ENCODE peak calls at places on chromosomes 1 and 21, in six cellular contexts. Y is AG09309, O is transverse colon, J is DND-41, C is choroid plexus epithelial cell, B is lower leg skin. I is an unnamed sample.

GRCh38 chr1:201068976-201069375 is 43.2 kb downstream of the CACNA1S start:
- DNase-seq in Y (no peak), O (no peak), J (no peak), C (no peak), B (no peak), I (no peak)

GRCh38 chr1:195851016-195851591 is 757.1 kb downstream of the KCNT2 start:
- DNase-seq in Y (no peak), O (no peak), J (no peak), C (no peak), B (no peak), I (no peak)

GRCh38 chr21:26846036-26846931 is 1.1 kb upstream of the ADAMTS1 start:
- DNase-seq in Y (no peak), O (peak), J (no peak), C (peak), B (peak), I (peak)

GRCh38 chr1:90114521-90115141 is 119.7 kb downstream of the ZNF326 start:
- DNase-seq in Y (peak), O (no peak), J (no peak), C (peak), B (no peak), I (peak)

GRCh38 chr1:61524206-61524605 is 200.7 kb downstream of the TM2D1 start:
- DNase-seq in Y (no peak), O (no peak), J (no peak), C (no peak), B (no peak), I (no peak)

GRCh38 chr1:41673355-41673754 is 188.9 kb upstream of the EDN2 start:
- DNase-seq in Y (peak), O (no peak), J (peak), C (peak), B (no peak), I (no peak)

GRCh38 chr21:30372139-30372770 is at the start of gene KRTAP13-2:
- DNase-seq in Y (no peak), O (no peak), J (no peak), C (no peak), B (no peak), I (no peak)

GRCh38 chr1:219385786-219386427 is 212.2 kb downstream of the LYPLAL1 start:
- DNase-seq in Y (no peak), O (no peak), J (peak), C (peak), B (no peak), I (peak)

GRCh38 chr1:208173749-208174148 is 70.4 kb downstream of the PLXNA2 start:
- DNase-seq in Y (no peak), O (no peak), J (no peak), C (no peak), B (no peak), I (no peak)

DNA sequence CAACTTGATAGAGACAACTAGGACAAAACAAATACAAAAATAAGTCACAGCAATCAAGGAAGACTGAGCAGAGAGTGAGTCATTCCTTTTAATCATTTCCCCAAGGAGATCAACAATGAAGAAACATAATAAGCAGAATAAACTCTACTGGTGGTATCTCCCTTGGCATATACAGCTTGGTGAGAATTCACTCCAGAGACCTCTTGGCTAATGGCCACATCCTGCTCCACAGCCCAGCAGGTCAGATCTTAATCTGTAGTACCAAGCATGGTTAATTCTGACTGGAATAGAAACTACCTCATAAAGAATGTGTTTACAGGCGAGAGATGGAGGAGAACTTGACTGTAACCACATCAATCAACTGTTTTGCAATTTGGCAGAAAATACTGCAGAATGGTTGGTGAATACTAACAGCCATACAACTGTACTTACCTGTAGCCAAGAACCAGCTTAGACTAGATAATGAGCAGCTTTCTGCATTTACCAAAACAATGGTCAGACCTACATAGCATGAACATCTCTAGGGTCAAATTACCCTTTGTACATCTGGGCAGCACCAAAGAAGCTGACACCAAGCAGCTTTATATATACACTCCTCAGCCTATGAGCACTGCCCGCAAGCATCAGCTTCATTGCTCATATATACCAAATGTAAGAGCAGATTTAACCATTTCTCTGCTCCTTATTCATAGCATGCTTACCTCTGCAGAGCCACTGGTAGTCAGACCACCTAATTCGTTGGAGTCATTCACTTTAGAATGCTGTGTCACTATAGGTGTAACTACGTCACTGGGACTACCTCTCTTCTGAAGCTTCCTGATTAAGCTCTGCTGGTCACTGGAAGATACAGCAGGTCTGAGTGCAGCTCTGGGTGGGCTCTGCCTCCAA is 51.0 kb downstream of the KIAA0319L start:
- DNase-seq in Y (peak), O (peak), J (peak), C (peak), B (no peak), I (peak)
- H3K4me3 ChIP-seq in Y (no peak), O (no peak), J (no peak), C (no peak), B (no peak), I (no peak)

GRCh38 chr1:160415696-160416298 is 15.4 kb downstream of the VANGL2 start:
- DNase-seq in Y (no peak), O (no peak), J (no peak), C (no peak), B (no peak), I (no peak)

GRCh38 chr1:160418483-160418882 is 18.1 kb downstream of the VANGL2 start:
- DNase-seq in Y (no peak), O (no peak), J (no peak), C (no peak), B (no peak), I (no peak)

GRCh38 chr1:160413716-160414115 is 13.4 kb downstream of the VANGL2 start:
- DNase-seq in Y (no peak), O (no peak), J (no peak), C (no peak), B (no peak), I (no peak)

GRCh38 chr1:160414836-160415235 is 14.5 kb downstream of the VANGL2 start:
- DNase-seq in Y (no peak), O (no peak), J (no peak), C (no peak), B (peak), I (no peak)

DNA sequence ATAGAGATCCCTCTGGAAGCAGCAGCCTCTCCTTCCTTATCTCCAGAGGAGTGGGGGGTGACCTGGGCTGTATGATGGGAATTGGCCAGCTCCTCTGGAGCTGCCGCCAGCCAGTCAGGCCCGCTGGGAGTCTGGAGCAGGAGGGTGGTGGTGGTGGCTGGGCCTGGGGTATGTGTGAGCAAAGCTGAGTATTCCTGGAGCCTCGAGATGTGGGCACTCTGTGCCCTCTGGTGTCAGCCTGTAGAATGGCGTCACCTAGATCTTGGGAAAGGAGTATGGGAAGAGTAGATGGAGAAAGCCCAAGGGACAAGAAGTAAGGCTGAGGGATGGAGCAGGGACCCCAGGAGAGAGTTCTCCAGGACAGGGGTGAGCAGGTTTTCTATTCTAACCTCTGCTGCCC is 16.0 kb downstream of the VANGL2 start:
- DNase-seq in Y (no peak), O (no peak), J (no peak), C (peak), B (no peak), I (peak)
- TF ChIP-seq CTCF in Y (peak), O (peak), J (peak), C (peak), B (no peak), I (peak)

DNA sequence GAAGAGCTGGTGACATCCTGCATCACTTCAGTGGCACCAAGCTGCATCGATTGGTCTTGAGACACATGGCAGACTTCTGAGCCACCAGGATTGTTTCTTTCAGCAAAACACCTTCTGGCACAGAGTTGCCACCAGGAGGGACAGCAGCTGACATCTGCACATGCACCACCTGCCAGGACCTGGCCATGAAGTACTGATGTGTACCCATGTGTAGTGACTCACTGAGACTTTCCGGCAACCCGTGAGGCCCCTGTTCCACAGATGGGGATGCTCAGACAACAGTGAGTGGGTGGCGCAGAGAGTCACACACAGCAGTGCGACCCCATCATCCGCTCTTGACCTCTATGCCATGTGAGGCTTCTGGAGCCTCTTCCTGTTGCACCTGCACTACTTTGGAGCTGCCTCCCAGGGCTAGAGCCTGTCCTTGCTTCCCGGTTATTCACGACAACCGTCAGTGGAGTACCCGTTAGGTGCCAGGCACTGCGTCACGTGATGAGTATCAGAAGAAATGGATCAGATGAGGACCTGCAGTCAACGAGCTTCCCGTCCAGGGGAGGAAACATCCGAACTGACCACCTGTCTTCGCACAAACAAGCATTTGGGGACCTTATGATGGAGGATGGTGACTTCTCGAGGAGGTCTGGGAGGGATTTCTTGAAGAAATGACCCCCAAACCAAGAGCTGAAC is 80.5 kb upstream of the VAMP3 start:
- DNase-seq in Y (no peak), O (no peak), J (no peak), C (no peak), B (no peak), I (no peak)
- H3K4me3 ChIP-seq in Y (no peak), O (no peak), J (no peak), C (no peak), B (no peak), I (no peak)

GRCh38 chr1:14614326-14614725 is 15.8 kb downstream of the KAZN start:
- DNase-seq in Y (no peak), O (no peak), J (no peak), C (no peak), B (no peak), I (no peak)

GRCh38 chr1:14616997-14617396 is 18.5 kb downstream of the KAZN start:
- DNase-seq in Y (no peak), O (no peak), J (no peak), C (no peak), B (no peak), I (no peak)

GRCh38 chr1:14615539-14616218 is 17.2 kb downstream of the KAZN start:
- DNase-seq in Y (no peak), O (no peak), J (no peak), C (no peak), B (no peak), I (no peak)

GRCh38 chr1:14613915-14614314 is 15.4 kb downstream of the KAZN start:
- DNase-seq in Y (no peak), O (no peak), J (no peak), C (no peak), B (no peak), I (no peak)

DNA sequence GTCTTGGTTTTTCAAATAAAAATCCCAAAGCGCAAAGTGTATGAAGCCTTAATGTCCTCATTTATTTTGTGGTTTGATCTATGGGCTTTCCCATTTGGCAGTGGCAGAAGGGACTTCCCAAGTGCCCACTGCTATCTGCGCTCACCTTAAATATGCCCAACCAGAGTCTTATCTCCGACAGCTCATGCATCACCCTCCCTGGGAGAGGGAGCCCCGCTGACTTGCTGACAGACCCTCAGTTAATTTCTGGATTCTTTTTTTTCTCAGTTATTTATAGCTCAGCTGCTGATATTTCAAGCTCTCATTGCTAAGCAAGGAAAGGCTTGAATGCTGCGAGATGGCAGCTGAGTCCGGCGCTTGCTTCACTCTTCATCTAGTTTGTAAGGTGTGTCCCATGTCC is 19.3 kb downstream of the KAZN start:
- DNase-seq in Y (no peak), O (no peak), J (no peak), C (no peak), B (no peak), I (no peak)
- TF ChIP-seq CTCF in Y (no peak), O (no peak), J (no peak), C (no peak), B (no peak), I (no peak)

DNA sequence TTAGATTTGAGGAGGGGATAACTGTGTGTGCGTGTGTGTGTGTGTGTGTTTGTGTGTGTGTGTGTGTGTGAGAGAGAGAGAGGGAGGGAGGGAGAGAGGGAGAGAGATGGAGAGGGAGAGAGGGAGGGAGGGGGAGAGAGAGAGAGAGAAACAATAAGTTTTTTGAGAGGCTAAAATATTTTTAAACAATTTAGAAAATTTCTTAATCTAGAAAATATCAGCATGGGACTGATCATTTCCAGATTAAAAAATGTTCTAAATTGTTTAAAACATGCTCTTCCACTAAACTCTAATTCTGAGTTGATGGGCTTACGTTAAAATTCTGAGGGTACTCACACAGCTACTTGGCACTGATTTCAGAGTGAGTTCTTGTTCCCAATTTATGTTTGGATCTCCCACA is 73.5 kb upstream of the RGS2 start:
- DNase-seq in Y (no peak), O (no peak), J (no peak), C (no peak), B (no peak), I (no peak)
- H3K4me3 ChIP-seq in Y (no peak), O (no peak), J (no peak), C (no peak), B (no peak), I (no peak)

I was measured in fibroblast of pulmonary artery.